ENCODE peak calls at places on chromosomes 12 and 14, in six cellular contexts. T is IMR-90, M is stomach, W is sigmoid colon, D is tibial nerve, N is A549. J is an unnamed sample.

GRCh38 chr14:97657609-97658008 is 860.4 kb downstream of the VRK1 start:
- DNase-seq in T (no peak), M (no peak), W (no peak), D (no peak), N (no peak), J (no peak)

GRCh38 chr12:46944104-46944503 is 118.3 kb upstream of the SLC38A4 start:
- DNase-seq in T (peak), M (no peak), W (no peak), D (no peak), N (no peak), J (no peak)

GRCh38 chr14:54226103-54226502 is 170.7 kb upstream of the CDKN3 start:
- DNase-seq in T (peak), M (no peak), W (no peak), D (no peak), N (no peak), J (no peak)

GRCh38 chr14:77151245-77151644 is 9.7 kb upstream of the ZDHHC22 start:
- DNase-seq in T (no peak), M (no peak), W (peak), D (no peak), N (peak), J (no peak)

GRCh38 chr12:1635656-1636055 is 6.6 kb downstream of the WNT5B start:
- DNase-seq in T (no peak), M (no peak), W (no peak), D (no peak), N (no peak), J (no peak)

GRCh38 chr14:51533160-51533559 is 118.5 kb upstream of the FRMD6 start:
- DNase-seq in T (peak), M (no peak), W (no peak), D (no peak), N (no peak), J (no peak)

GRCh38 chr14:65976771-65977170 is 509.4 kb upstream of the CCDC196 start:
- DNase-seq in T (no peak), M (no peak), W (no peak), D (no peak), N (no peak), J (no peak)

GRCh38 chr14:84064296-84064695 is 1465.6 kb upstream of the FLRT2 start:
- DNase-seq in T (no peak), M (no peak), W (no peak), D (no peak), N (no peak), J (no peak)

GRCh38 chr12:50401383-50402155 is 884 bp downstream of the LARP4 start:
- DNase-seq in T (peak), M (no peak), W (peak), D (peak), N (no peak), J (peak)

GRCh38 chr12:94649349-94650142 is 811 bp downstream of the TMCC3 start:
- DNase-seq in T (peak), M (peak), W (peak), D (peak), N (peak), J (no peak)

DNA sequence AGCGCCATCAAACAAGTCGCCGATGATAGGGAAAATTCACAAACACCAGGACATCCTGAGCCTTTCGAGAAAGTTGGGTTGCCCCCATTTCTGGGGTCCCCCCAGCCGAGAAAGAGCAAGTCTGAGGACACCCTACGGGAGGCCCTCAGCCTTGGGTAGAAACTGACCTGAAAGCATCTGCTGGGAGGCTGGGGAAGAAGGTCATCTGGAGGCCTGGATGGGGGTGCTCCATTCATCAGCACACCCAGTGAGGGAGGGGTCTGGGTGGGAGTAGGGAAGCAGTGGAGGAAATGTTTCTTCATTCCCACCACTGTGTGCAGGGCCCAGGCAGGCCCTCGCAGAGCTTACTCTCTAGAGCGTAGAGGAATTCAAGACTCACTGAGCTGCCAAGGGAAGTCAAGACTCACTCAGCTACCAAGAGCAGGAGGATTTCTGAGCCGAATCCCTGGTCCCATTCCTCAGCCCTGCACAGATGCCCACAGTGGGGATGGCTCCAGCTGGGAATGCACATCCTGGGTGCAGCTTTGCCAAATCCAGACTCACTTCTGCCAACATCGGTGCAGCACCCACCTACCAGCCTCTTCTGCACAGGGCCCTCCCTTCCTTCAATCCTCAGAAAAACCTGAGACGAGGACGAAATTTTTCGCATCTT is 38.1 kb downstream of the DIO3 start:
- DNase-seq in T (no peak), M (no peak), W (no peak), D (no peak), N (no peak), J (no peak)
- TF ChIP-seq CTCF in T (no peak), M (no peak), W (no peak), D (no peak), N (no peak), J (no peak)

GRCh38 chr14:89466460-89466859 is 49.4 kb upstream of the FOXN3 start:
- DNase-seq in T (no peak), M (no peak), W (no peak), D (no peak), N (no peak), J (no peak)

GRCh38 chr14:89466939-89467338 is 49.9 kb upstream of the FOXN3 start:
- DNase-seq in T (peak), M (no peak), W (no peak), D (no peak), N (no peak), J (peak)

GRCh38 chr14:89473569-89473968 is 56.5 kb upstream of the FOXN3 start:
- DNase-seq in T (no peak), M (no peak), W (no peak), D (no peak), N (no peak), J (no peak)

GRCh38 chr14:89465894-89466293 is 48.9 kb upstream of the FOXN3 start:
- DNase-seq in T (no peak), M (no peak), W (no peak), D (no peak), N (no peak), J (no peak)

DNA sequence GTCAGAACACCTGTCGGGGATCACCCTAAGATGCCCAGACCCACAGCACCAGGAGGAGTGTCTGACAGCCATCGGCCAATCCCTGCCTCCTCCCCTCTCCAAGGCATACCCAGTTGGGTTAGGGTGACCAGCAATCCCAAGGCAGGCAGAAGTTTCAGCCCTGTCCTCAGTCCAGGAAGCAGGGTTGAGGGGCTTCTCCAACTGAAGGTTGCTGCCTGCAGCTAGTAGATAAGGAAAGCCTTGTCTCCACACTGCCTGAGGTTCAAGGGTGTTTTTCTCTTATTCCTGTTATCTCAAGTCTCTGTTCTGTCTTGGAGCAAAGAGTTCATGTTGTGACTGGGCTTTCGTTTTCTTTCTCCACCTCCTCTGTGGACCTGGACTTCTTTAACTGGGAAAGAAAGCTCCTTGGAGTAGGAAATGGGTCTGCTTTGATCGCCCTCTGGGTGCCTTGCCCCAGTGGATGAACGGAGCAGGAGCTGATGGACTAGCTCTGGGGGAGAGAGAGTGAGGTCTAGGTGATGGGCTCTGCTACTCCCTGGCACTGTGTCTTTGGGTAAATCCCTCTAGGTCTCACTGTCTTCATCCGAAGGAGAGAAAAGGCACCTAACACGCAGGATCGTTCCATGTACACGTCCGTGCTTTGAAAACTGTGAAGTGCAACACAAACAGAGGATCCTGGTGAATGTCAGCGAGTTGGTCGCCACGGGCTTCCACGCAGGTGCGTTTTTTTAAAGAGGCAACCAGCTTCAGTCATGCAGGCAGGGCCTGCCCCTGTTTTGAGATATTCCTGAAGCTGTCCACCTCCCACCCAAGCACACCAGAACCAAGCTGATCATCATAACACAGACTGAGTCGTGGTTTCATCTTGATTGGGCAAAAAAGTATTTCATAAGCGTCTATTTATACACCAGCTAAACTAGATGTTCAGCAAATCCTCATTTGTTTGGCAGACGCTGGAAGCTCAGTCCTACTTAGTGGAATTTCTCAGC is 52.5 kb upstream of the FOXN3 start:
- DNase-seq in T (peak), M (no peak), W (no peak), D (no peak), N (no peak), J (no peak)
- TF ChIP-seq POLR2A in T (no peak), M (no peak), W (no peak), D (no peak), N (no peak), J (no peak)

GRCh38 chr12:103800252-103800771 is 40.7 kb downstream of the NT5DC3 start:
- DNase-seq in T (peak), M (peak), W (peak), D (peak), N (no peak), J (no peak)
- H3K4me3 ChIP-seq in T (no peak), M (no peak), W (no peak), D (no peak), N (no peak), J (no peak)

GRCh38 chr14:41609704-41610183 is 3.1 kb downstream of the LRFN5 start:
- DNase-seq in T (peak), M (no peak), W (peak), D (peak), N (no peak), J (peak)
- TF ChIP-seq CTCF in T (peak), M (no peak), W (no peak), D (peak), N (no peak), J (no peak)

GRCh38 chr14:59306775-59307174 is 118.3 kb downstream of the DAAM1 start:
- DNase-seq in T (peak), M (no peak), W (no peak), D (no peak), N (no peak), J (no peak)
- TF ChIP-seq POLR2A in T (no peak), M (no peak), W (no peak), D (no peak), N (no peak), J (no peak)

GRCh38 chr12:89084751-89085150 is 267.6 kb downstream of the DUSP6 start:
- DNase-seq in T (peak), M (no peak), W (no peak), D (no peak), N (no peak), J (no peak)
- H3K4me3 ChIP-seq in T (no peak), M (no peak), W (no peak), D (no peak), N (no peak), J (no peak)

GRCh38 chr14:95310635-95311380 is 8.9 kb downstream of the CLMN start:
- DNase-seq in T (no peak), M (no peak), W (no peak), D (no peak), N (no peak), J (no peak)

GRCh38 chr14:95313707-95314106 is 6.0 kb downstream of the CLMN start:
- DNase-seq in T (peak), M (peak), W (peak), D (peak), N (peak), J (peak)

GRCh38 chr14:95313246-95313645 is 6.5 kb downstream of the CLMN start:
- DNase-seq in T (no peak), M (no peak), W (no peak), D (no peak), N (no peak), J (no peak)

GRCh38 chr14:95309261-95310051 is 10.3 kb downstream of the CLMN start:
- DNase-seq in T (no peak), M (no peak), W (no peak), D (no peak), N (no peak), J (no peak)

GRCh38 chr14:95311752-95312151 is 8.0 kb downstream of the CLMN start:
- DNase-seq in T (no peak), M (no peak), W (no peak), D (no peak), N (peak), J (no peak)
- TF ChIP-seq CTCF in T (no peak), M (no peak), W (no peak), D (no peak), N (no peak), J (no peak)

GRCh38 chr12:121839106-121839992 is 19.3 kb downstream of the HPD start:
- DNase-seq in T (peak), M (peak), W (peak), D (peak), N (peak), J (peak)
- TF ChIP-seq POLR2A in T (no peak), M (no peak), W (peak), D (peak), N (peak), J (no peak)